ENCODE peak calls at places on chromosomes 7 and 10, in six cellular contexts. E is BE2C; Z is CD8-positive, alpha-beta T cell; Q is left lung; D is mucosa of descending colon; R is A549. B is an unnamed sample. For H3K4me1, the result is how much of the 10 kb centered on the place peaks cover.

GRCh38 chr7:19944363-19945120 is 171.1 kb upstream of the TMEM196 start:
- DNase-seq in D (no peak), R (no peak), Q (no peak), E (no peak), Z (no peak), B (no peak)

GRCh38 chr10:132313305-132313704 is 5.6 kb upstream of the STK32C start:
- DNase-seq in D (no peak), E (no peak), Z (no peak), Q (no peak), R (no peak), B (peak)

GRCh38 chr10:111116762-111117445 is 40.1 kb downstream of the ADRA2A start:
- DNase-seq in R (no peak), Q (no peak), D (peak), E (no peak), Z (no peak), B (peak)

GRCh38 chr7:81776972-81777371 is 7.1 kb upstream of the HGF start:
- DNase-seq in E (no peak), D (no peak), Z (no peak), Q (no peak), R (no peak), B (no peak)

GRCh38 chr10:76554478-76554877 is 1083.1 kb downstream of the KCNMA1 start:
- DNase-seq in D (no peak), E (no peak), Q (no peak), Z (no peak), R (no peak), B (no peak)

GRCh38 chr10:119496282-119496681 is 46.2 kb downstream of the RGS10 start:
- DNase-seq in R (no peak), D (no peak), Z (no peak), E (no peak), Q (no peak), B (no peak)

GRCh38 chr7:140284062-140284461 is 107.3 kb upstream of the KDM7A start:
- DNase-seq in E (no peak), Q (no peak), Z (no peak), R (no peak), D (no peak), B (no peak)

GRCh38 chr10:132776821-132777220 is 9.1 kb downstream of the NKX6-2 start:
- DNase-seq in Q (no peak), R (no peak), E (no peak), Z (no peak), D (no peak), B (no peak)

GRCh38 chr7:100604976-100605911 is 3.1 kb downstream of the PCOLCE start:
- DNase-seq in R (peak), E (no peak), D (peak), Q (peak), Z (no peak), B (peak)

GRCh38 chr10:29553732-29554260 is 81.0 kb downstream of the SVIL start:
- DNase-seq in Q (no peak), R (no peak), D (no peak), E (no peak), Z (no peak), B (no peak)

GRCh38 chr10:72322280-72323058 is 32.2 kb downstream of the DNAJB12 start:
- DNase-seq in Z (no peak), E (no peak), D (no peak), Q (no peak), R (peak), B (no peak)

GRCh38 chr7:101273126-101273525 is 28.2 kb upstream of the FIS1 start:
- DNase-seq in R (no peak), Z (no peak), Q (no peak), E (no peak), D (no peak), B (no peak)

GRCh38 chr7:131546583-131547111 is 9.8 kb downstream of the PODXL start:
- DNase-seq in D (no peak), Z (no peak), R (peak), Q (no peak), E (peak), B (no peak)

GRCh38 chr10:75103881-75104686 is 7.4 kb upstream of the SAMD8 start:
- DNase-seq in D (no peak), Z (no peak), R (no peak), Q (no peak), E (no peak), B (no peak)

GRCh38 chr10:112071596-112072133 is 111.9 kb downstream of the GPAM start:
- DNase-seq in Z (no peak), D (no peak), Q (no peak), E (no peak), R (no peak), B (no peak)

GRCh38 chr10:23157691-23158369 is 34.3 kb upstream of the PTF1A start:
- DNase-seq in R (peak), D (no peak), Z (no peak), Q (no peak), E (peak), B (no peak)

GRCh38 chr10:12333382-12334185 is 15.8 kb upstream of the CAMK1D start:
- DNase-seq in R (peak), E (peak), D (peak), Z (no peak), Q (no peak), B (peak)

GRCh38 chr7:151245360-151246160 is 2.9 kb downstream of the SMARCD3 start:
- DNase-seq in Q (peak), E (peak), Z (peak), R (no peak), D (peak), B (peak)

GRCh38 chr7:151560243-151560642 is 40.5 kb upstream of the RHEB start:
- DNase-seq in Z (no peak), E (no peak), D (no peak), Q (no peak), R (no peak), B (no peak)

GRCh38 chr10:30029890-30030261 is 29.5 kb downstream of the JCAD start:
- DNase-seq in Z (no peak), D (no peak), Q (no peak), R (no peak), E (no peak), B (no peak)

GRCh38 chr7:99098824-99099498 is 44.9 kb downstream of the SMURF1 start:
- DNase-seq in E (no peak), Q (no peak), Z (no peak), R (peak), D (no peak), B (no peak)

GRCh38 chr10:88417337-88417736 is 165.8 kb downstream of the RNLS start:
- DNase-seq in Q (no peak), Z (no peak), D (no peak), R (no peak), E (no peak), B (no peak)

GRCh38 chr7:35467456-35467978 is 213.6 kb upstream of the TBX20 start:
- DNase-seq in R (no peak), D (no peak), Q (no peak), Z (no peak), E (no peak), B (no peak)
- H3K4me1 ChIP-seq in R (under half), D (under half), Q (under half), Z (under half), E (under half), B (under half)

GRCh38 chr10:128629111-128630096 is 503.2 kb upstream of the MKI67 start:
- DNase-seq in Q (peak), E (peak), R (peak), Z (no peak), D (no peak), B (peak)

GRCh38 chr10:128632694-128633093 is 506.5 kb upstream of the MKI67 start:
- DNase-seq in D (no peak), R (no peak), Z (no peak), E (no peak), Q (no peak), B (no peak)

GRCh38 chr10:128631801-128632241 is 505.6 kb upstream of the MKI67 start:
- DNase-seq in Q (no peak), R (no peak), Z (no peak), E (peak), D (no peak), B (no peak)

GRCh38 chr10:128630787-128631252 is 504.6 kb upstream of the MKI67 start:
- DNase-seq in Z (no peak), Q (no peak), D (no peak), E (no peak), R (no peak), B (no peak)

GRCh38 chr10:128633864-128634541 is 507.8 kb upstream of the MKI67 start:
- DNase-seq in Q (no peak), E (no peak), R (no peak), Z (no peak), D (no peak), B (no peak)
- TF ChIP-seq CTCF in Q (no peak), E (peak), R (no peak), Z (no peak), D (no peak), B (peak)

DNA sequence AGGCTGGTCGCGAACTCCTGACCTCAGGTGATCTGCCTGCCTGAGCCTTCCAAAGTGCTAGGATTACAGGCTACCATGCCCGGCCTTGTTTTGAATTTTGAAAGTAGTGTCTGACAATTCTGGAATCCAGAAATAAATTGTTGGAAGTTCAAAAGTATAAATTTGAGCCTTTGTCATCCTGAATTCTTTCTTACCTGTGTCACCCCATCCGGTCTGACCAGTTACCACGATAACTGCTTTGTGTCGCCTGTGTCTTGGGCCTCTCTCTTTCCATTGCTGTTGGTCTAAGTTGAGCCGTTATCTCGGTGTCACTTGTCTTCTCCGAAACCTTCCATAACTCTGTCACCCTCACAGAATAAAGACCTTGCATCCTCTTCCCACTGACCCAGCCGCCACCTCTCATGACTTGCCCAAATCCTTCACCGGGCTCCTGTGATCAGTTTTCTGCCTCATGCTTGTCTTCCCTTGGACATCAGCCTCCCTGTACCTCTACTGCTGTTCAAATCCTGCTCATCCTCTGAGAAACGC is 18.6 kb downstream of the CUL1 start:
- DNase-seq in E (no peak), R (no peak), Z (no peak), D (no peak), Q (no peak), B (no peak)
- H3K4me3 ChIP-seq in E (no peak), R (no peak), Z (no peak), D (no peak), Q (no peak), B (no peak)

DNA sequence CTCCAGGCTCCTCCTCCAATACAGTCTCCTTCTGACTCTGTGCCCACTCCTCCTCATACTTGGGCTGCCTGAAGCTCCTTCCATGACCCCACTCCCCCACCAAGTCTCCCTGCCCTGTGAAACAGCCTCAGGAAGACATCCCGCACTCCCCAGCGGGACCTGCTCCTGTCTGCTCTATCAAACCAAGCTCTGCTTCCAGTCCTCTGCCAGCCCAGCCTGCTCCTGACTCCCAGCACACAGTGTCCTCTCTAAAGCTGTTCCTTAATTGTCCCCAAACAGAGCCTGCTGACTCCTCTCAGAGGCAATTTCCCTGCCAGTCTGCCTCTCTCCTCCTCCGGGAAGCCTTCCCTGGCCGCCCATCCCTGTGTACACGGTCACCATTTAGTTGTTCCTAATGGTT is 9.9 kb downstream of the POLL start:
- DNase-seq in R (no peak), Z (no peak), D (no peak), E (no peak), Q (no peak), B (no peak)
- H3K4me1 ChIP-seq in R (under half), Z (under half), D (under half), E (under half), Q (under half), B (under half)

GRCh38 chr10:927131-927530 is 4.4 kb downstream of the LARP4B start:
- DNase-seq in E (no peak), Q (no peak), D (no peak), Z (no peak), R (no peak), B (no peak)

GRCh38 chr10:923844-924523 is 7.5 kb downstream of the LARP4B start:
- DNase-seq in D (no peak), Q (no peak), Z (no peak), R (no peak), E (no peak), B (no peak)

GRCh38 chr10:921471-922414 is 9.8 kb downstream of the LARP4B start:
- DNase-seq in E (no peak), Z (no peak), R (no peak), D (no peak), Q (no peak), B (no peak)

GRCh38 chr10:926075-926698 is 5.3 kb downstream of the LARP4B start:
- DNase-seq in E (no peak), D (no peak), R (no peak), Q (no peak), Z (no peak), B (no peak)

DNA sequence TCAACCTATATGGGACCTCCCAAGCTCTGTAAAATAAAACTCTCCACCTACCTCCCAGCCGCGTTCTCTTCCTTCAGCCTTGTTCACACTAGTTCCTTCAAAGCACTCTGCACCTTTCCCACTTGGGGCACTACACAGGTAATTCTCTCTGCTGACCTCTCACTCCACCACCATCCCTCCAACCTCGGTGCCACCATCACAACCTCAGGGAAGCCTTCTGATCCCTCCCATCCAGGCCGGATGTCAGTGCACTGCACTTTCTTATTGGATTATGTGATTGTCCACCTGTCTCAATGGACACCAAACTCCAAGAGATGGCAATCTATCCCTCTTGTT is 7.0 kb downstream of the LARP4B start:
- DNase-seq in Q (no peak), D (no peak), R (no peak), E (no peak), Z (no peak), B (no peak)
- TF ChIP-seq CTCF in Q (no peak), D (no peak), R (no peak), E (no peak), Z (no peak), B (no peak)

GRCh38 chr10:26931223-26931622 is 70.5 kb upstream of the ABI1 start:
- DNase-seq in E (no peak), Z (no peak), D (peak), R (no peak), Q (peak), B (no peak)
- H3K4me3 ChIP-seq in E (no peak), Z (no peak), D (no peak), R (no peak), Q (no peak), B (no peak)

GRCh38 chr7:50956522-50957155 is 173.9 kb upstream of the GRB10 start:
- DNase-seq in Z (no peak), E (no peak), Q (no peak), R (no peak), D (no peak), B (no peak)
- H3K4me1 ChIP-seq in Z (under half), E (under half), Q (under half), R (under half), D (under half), B (under half)

DNA sequence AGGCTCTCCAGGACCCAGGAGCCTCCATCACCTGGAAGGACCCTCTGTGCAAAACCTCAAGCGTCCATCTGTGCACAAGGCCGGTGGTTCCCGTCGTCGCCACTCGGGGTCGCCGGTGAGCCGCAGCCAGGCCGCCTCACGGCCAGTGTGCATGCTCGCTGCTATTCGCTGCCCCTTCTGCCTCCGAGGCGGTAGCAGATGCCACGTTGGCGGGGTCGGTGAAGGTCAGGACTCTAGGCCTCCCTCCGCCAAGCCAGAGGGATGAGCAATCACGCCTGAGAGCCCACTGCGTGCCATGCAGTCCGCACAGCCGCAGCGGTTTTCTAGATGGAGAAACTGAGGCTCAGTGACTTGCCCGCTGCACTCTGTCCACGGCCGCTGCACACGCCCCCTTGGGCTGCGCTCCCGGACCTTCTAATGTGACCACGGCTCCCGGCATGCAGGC is 5.7 kb downstream of the UPK3B start:
- DNase-seq in Z (no peak), R (no peak), Q (peak), D (no peak), E (peak), B (peak)
- TF ChIP-seq CTCF in Z (peak), R (peak), Q (peak), D (peak), E (peak), B (peak)

DNA sequence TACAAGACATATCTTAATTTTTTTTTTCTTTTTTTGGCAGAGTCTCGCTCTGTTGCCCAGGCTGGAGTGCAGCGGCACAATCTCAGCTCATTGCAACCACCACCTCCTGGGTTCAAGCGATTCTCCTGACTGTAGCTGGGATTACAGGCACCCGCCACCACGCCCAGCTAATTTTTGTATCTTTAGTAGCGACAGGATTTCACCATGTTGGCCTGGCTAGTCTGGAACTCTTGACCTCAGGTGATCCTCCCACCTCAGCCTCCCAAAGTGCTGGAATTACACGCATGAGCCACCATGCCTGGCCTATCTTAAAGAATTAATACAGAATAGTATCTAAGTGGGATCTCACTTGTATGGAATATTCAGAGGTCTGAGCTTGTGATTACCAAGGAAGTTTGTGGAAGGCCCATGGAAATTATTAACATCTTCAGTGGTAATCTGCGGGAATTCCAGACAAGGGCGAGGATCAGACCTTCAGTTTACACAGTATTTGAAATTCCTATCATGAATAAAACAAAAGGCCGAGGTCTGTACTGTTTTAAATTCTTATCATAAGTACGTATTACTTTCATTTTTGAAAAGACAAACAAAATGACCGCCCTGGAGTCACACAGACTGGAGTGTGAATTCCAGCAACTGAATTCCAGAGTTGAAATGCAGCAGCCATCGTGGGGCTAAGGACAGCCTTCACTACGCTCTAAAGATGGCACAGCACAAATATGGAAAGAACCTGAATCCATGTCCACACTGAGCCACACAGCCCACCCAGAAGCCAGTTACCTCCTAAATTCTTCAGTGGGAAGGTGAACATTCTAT is 16.7 kb downstream of the GPRIN2 start:
- DNase-seq in R (peak), Q (peak), D (peak), Z (no peak), E (no peak), B (peak)
- H3K4me3 ChIP-seq in R (peak), Q (no peak), D (no peak), Z (no peak), E (no peak), B (no peak)

DNA sequence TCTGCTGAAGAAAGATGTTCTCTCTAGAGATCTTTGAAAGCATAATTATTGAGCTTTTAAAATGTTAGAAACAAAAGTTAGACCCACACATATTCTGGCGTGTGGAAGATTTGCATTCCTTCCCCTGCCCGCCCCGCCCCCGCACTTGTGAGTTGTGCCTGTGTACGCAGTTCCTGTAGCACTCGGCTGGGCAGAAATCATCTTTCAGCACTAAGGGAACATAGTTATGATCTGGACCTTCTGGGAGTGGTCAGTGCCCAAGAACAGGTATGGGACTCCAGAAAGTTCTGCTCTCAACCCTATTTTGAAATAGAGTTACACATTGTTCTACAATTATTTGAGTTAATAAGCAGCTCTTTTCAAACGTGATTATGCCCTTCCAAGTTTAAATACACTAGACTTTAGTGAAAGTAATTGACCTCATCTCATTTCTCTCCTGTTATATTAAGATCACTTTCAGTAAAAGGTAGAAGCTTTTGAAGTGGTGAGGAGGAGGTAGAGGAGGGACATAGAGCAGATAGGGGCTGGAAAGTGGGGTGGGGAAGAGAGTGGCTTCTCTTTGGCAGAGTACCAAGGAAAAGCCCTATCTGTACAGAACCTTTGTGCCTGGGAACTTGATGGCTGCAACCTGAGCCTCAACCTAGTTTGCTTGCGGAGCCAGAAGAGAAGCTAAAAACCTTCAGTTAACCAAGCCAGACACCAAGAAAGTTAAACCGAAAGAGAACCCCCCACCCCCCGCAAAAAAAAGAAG is 5.7 kb downstream of the BLVRA start:
- DNase-seq in E (no peak), Z (no peak), Q (peak), D (peak), R (peak), B (peak)
- H3K4me1 ChIP-seq in E (under half), Z (under half), Q (half or more), D (under half), R (half or more), B (under half)

B was measured in upper lobe of right lung.